ENCODE peak calls at places on chromosomes 4 and X, in seven cellular contexts. K is SJSA1; G is stomach; T is right lobe of liver; S is GM23248; J is CD8-positive, alpha-beta memory T cell; C is PC-9. R is an unnamed sample.

GRCh38 chrX:36867143-36867542 is 141.0 kb upstream of the FAM47C start:
- DNase-seq in K (peak; percentile 1), G (no peak), T (no peak), S (peak; percentile 28), J (no peak), C (no peak), R (no peak)

GRCh38 chrX:70436380-70436779 is 8.3 kb upstream of the DLG3 start:
- DNase-seq in C (no peak), G (no peak), T (no peak), J (no peak), K (no peak), S (peak; percentile 27), R (no peak)

GRCh38 chr4:150782311-150782710 is 200.4 kb downstream of the MAB21L2 start:
- DNase-seq in S (no peak), J (no peak), T (no peak), G (no peak), C (no peak), K (peak; percentile 15), R (no peak)

GRCh38 chrX:3177851-3178250 is 136.6 kb downstream of the ARSF start:
- DNase-seq in T (no peak), K (no peak), S (peak; percentile 8), C (no peak), G (no peak), J (no peak), R (no peak)

GRCh38 chrX:8548446-8548845 is 83.8 kb downstream of the VCX3B start:
- DNase-seq in T (no peak), K (no peak), S (no peak), J (no peak), C (no peak), G (no peak), R (no peak)

GRCh38 chr4:16752150-16752549 is 146.3 kb downstream of the LDB2 start:
- DNase-seq in S (peak; percentile 36), T (no peak), G (no peak), C (no peak), J (no peak), K (peak; percentile 31), R (no peak)

GRCh38 chrX:121365572-121366161 is 318.3 kb downstream of the GLUD2 start:
- DNase-seq in J (no peak), C (no peak), S (no peak), T (no peak), K (no peak), G (no peak), R (no peak)

GRCh38 chrX:124300412-124300811 is 32.0 kb upstream of the TEX13D start:
- DNase-seq in K (no peak), G (no peak), J (no peak), S (no peak), T (no peak), C (no peak), R (no peak)

GRCh38 chr4:138875886-138876608 is 139.5 kb upstream of the NOCT start:
- DNase-seq in T (no peak), C (peak; percentile 60), G (no peak), S (peak; percentile 87), K (peak; percentile 93), J (no peak), R (no peak)

GRCh38 chr4:16772366-16772850 is 126.0 kb downstream of the LDB2 start:
- DNase-seq in J (no peak), K (no peak), C (no peak), S (peak; percentile 40), G (no peak), T (no peak), R (no peak)

DNA sequence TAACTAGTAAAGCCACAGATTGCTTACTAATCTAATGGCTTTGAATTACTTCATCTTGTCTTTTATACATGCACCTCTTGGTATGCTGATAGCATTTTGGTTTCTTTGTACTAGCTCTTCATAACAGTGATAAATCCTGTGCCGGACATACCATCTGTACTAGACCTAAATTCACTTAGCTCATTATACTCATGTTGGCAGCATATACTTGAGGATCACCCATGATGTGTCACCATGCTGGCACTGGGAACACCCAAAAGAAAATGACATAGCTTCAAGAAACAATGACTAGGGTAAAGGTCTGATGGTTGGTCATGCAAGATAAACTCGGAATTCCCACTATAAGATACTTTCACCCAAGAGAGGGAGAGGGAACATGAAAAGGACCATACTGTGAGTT is 314.4 kb downstream of the RAB28 start:
- DNase-seq in S (peak; percentile 4), T (no peak), G (no peak), K (no peak), C (no peak), J (no peak), R (no peak)
- H3K4me1 ChIP-seq in S (no peaks in the 10 kb centered on the region), T (peaks cover 5% of the 10 kb centered on the region), G (no peaks in the 10 kb centered on the region), K (no peaks in the 10 kb centered on the region), C (no peaks in the 10 kb centered on the region), J (no peaks in the 10 kb centered on the region), R (no peaks in the 10 kb centered on the region)

GRCh38 chr4:80029364-80029763 is 43.7 kb downstream of the ANTXR2 start:
- DNase-seq in K (no peak), C (no peak), T (no peak), S (no peak), G (no peak), J (no peak), R (no peak)
- H3K9me3 ChIP-seq in K (no peaks in the 10 kb centered on the region), C (no peaks in the 10 kb centered on the region), T (no peaks in the 10 kb centered on the region), S (no peaks in the 10 kb centered on the region), G (no peaks in the 10 kb centered on the region), J (no peaks in the 10 kb centered on the region), R (no peaks in the 10 kb centered on the region)

GRCh38 chr4:123832173-123833026 is 435.8 kb downstream of the SPRY1 start:
- DNase-seq in J (no peak), C (no peak), T (no peak), G (no peak), S (peak; percentile 97), K (peak; percentile 99), R (peak; percentile 19)
- H3K27ac ChIP-seq in J (no peak overlapping the region), C (no peak overlapping the region), T (no peak overlapping the region), G (peak overlapping the region; percentile 76), S (peak overlapping the region; percentile 84), K (peak overlapping the region; percentile 99), R (no peak overlapping the region)

DNA sequence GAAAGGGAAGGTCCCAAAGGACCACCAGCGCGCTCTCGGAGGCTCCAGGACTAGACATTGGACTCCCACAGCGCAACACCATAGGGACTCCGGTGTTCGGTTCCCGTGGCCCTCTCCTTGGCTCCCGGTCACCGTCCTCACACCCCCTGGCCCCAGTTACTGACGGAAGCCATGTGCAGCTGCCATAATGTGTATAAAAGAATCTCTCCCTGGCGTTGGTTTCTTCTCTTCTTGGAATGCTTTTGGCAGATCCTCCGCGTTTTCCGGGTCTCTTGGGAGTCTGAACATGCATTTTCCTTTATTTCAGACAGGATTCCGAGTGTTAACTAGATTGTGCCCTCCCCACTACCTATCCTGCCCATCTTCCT is 69.7 kb downstream of the FBXO8 start:
- DNase-seq in S (no peak), T (no peak), K (no peak), J (no peak), C (no peak), G (no peak), R (no peak)
- H3K4me1 ChIP-seq in S (peaks cover 22% of the 10 kb centered on the region), T (peaks cover 15% of the 10 kb centered on the region), K (peaks cover 4% of the 10 kb centered on the region), J (peaks cover 42% of the 10 kb centered on the region), C (no peaks in the 10 kb centered on the region), G (peaks cover 29% of the 10 kb centered on the region), R (peaks cover 10% of the 10 kb centered on the region)

GRCh38 chrX:149494844-149495565 is 10.1 kb downstream of the IDS start:
- DNase-seq in C (peak; percentile 90), G (no peak), J (no peak), K (no peak), S (no peak), T (no peak), R (no peak)
- H3K9me3 ChIP-seq in C (no peaks in the 10 kb centered on the region), G (no peaks in the 10 kb centered on the region), J (no peaks in the 10 kb centered on the region), K (no peaks in the 10 kb centered on the region), S (no peaks in the 10 kb centered on the region), T (no peaks in the 10 kb centered on the region), R (no peaks in the 10 kb centered on the region)

GRCh38 chr4:87019898-87020297 is 85.1 kb downstream of the AFF1 start:
- DNase-seq in C (no peak), T (no peak), G (no peak), K (no peak), S (no peak), J (no peak), R (no peak)
- H3K27ac ChIP-seq in C (no peak overlapping the region), T (no peak overlapping the region), G (no peak overlapping the region), K (no peak overlapping the region), S (no peak overlapping the region), J (no peak overlapping the region), R (no peak overlapping the region)

DNA sequence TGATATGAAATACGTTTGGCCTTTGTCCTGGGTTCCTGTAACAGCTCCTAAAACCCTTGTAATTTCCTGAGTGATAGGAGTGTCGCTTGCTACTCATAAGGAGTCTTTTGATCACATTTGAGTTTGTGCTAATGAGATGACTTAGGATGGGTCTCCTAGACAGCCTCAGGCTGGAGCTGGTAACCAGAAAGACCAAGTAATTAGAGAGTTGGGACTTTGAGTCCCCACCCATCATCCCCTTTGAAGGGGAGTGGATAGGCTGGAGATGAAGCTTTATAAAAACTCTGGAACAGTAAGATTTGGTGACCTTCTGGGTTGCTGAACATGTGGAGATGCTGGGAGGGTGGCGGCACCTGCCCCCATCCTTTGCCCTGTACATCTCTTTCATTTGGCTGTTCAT is 2.9 kb downstream of the SEC24B start:
- DNase-seq in K (no peak), G (no peak), J (no peak), T (no peak), C (no peak), S (no peak), R (no peak)
- H3K4me1 ChIP-seq in K (peaks cover 13% of the 10 kb centered on the region), G (peaks cover 39% of the 10 kb centered on the region), J (peaks cover 73% of the 10 kb centered on the region), T (peaks cover 66% of the 10 kb centered on the region), C (peaks cover 21% of the 10 kb centered on the region), S (peaks cover 39% of the 10 kb centered on the region), R (peaks cover 11% of the 10 kb centered on the region)

DNA sequence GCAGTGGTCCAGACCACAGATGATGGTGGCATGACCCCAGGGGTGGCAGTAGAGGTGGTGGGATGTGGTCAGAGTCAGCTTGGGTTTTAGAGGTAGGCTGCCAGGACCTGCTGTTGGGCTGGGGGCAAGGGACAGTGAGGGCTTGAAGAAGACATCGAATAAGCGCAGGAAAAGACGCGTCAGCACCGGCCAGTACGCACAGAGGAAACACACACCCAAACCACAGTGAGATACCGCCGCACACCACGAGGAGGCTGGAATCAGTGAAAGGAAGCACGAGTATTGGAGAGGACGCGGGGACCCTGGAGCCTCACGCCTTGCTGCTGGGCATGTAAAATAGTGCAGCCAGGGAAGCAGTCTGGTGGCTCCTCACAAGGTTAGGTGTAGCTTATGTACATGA is 13.5 kb downstream of the PDZD4 start:
- DNase-seq in C (no peak), T (no peak), S (no peak), J (peak; percentile 65), G (no peak), K (no peak), R (no peak)
- H3K9me3 ChIP-seq in C (no peaks in the 10 kb centered on the region), T (no peaks in the 10 kb centered on the region), S (no peaks in the 10 kb centered on the region), J (no peaks in the 10 kb centered on the region), G (peaks cover 6% of the 10 kb centered on the region), K (no peaks in the 10 kb centered on the region), R (no peaks in the 10 kb centered on the region)

GRCh38 chrX:65516756-65517155 is 17.8 kb downstream of the LAS1L start:
- DNase-seq in C (no peak), J (no peak), T (no peak), K (no peak), G (no peak), S (no peak), R (no peak)
- H3K27ac ChIP-seq in C (no peak overlapping the region), J (no peak overlapping the region), T (no peak overlapping the region), K (no peak overlapping the region), G (no peak overlapping the region), S (no peak overlapping the region), R (no peak overlapping the region)